ENCODE peak calls at places on chromosomes 1 and 21, in nine cellular contexts. G is GM12891, E is suprapubic skin, N is GM12892, I is breast epithelium, Z is spleen, V is prostate gland, R is HepG2, D is H1. Q is an unnamed sample.

GRCh38 chr1:47983677-47984076 is 13.5 kb downstream of the TRABD2B start:
- DNase-seq in G (no peak), E (no peak), N (no peak), I (no peak), Z (no peak), V (no peak), R (no peak), D (no peak), Q (no peak)

GRCh38 chr1:23450894-23451293 is 26.3 kb upstream of the TCEA3 start:
- DNase-seq in G (no peak), E (no peak), N (no peak), I (no peak), Z (no peak), V (no peak), R (no peak), D (no peak), Q (no peak)

GRCh38 chr1:154176341-154176740 is 15.6 kb downstream of the TPM3 start:
- DNase-seq in G (no peak), E (no peak), N (no peak), I (no peak), Z (no peak), V (no peak), R (no peak), D (no peak), Q (no peak)

GRCh38 chr1:171740356-171740863 is 1.5 kb downstream of the VAMP4 start:
- DNase-seq in G (no peak), E (no peak), N (no peak), I (no peak), Z (no peak), V (no peak), R (no peak), D (no peak), Q (no peak)

GRCh38 chr1:14949836-14950674 is 203.5 kb upstream of the TMEM51 start:
- DNase-seq in G (no peak), E (no peak), N (no peak), I (no peak), Z (no peak), V (no peak), R (peak; percentile 71), D (no peak), Q (no peak)

GRCh38 chr1:115771847-115772457 is 3.4 kb upstream of the CASQ2 start:
- DNase-seq in G (peak; percentile 44), E (no peak), N (peak; percentile 13), I (peak; percentile 73), Z (no peak), V (peak; percentile 81), R (peak; percentile 78), D (peak; percentile 53), Q (peak; percentile 54)

GRCh38 chr1:8311068-8311718 is 6.7 kb upstream of the SLC45A1 start:
- DNase-seq in G (no peak), E (no peak), N (no peak), I (no peak), Z (no peak), V (no peak), R (no peak), D (no peak), Q (no peak)

GRCh38 chr1:64686828-64687724 is 57.8 kb upstream of the RAVER2 start:
- DNase-seq in G (peak; percentile 21), E (no peak), N (peak; percentile 8), I (no peak), Z (no peak), V (peak; percentile 16), R (peak; percentile 37), D (no peak), Q (peak; percentile 30)

GRCh38 chr21:40622531-40622930 is 224.4 kb downstream of the DSCAM start:
- DNase-seq in G (no peak), E (no peak), N (no peak), I (no peak), Z (no peak), V (no peak), R (no peak), D (no peak), Q (no peak)

GRCh38 chr1:93124556-93125368 is 45.7 kb downstream of the MTF2 start:
- DNase-seq in G (no peak), E (no peak), N (no peak), I (no peak), Z (no peak), V (no peak), R (no peak), D (no peak), Q (no peak)

GRCh38 chr21:27519357-27519756 is 552.5 kb upstream of the ADAMTS5 start:
- DNase-seq in G (no peak), E (no peak), N (no peak), I (no peak), Z (no peak), V (no peak), R (no peak), D (no peak), Q (no peak)

GRCh38 chr1:38923607-38924006 is 18.0 kb downstream of the RHBDL2 start:
- DNase-seq in G (no peak), E (no peak), N (no peak), I (no peak), Z (no peak), V (no peak), R (no peak), D (no peak), Q (no peak)

GRCh38 chr1:210347112-210347511 is 18.4 kb downstream of the HHAT start:
- DNase-seq in G (no peak), E (no peak), N (no peak), I (no peak), Z (no peak), V (no peak), R (no peak), D (no peak), Q (no peak)

GRCh38 chr1:198494139-198494538 is 46.3 kb downstream of the ATP6V1G3 start:
- DNase-seq in G (no peak), E (no peak), N (no peak), I (no peak), Z (peak; percentile 54), V (no peak), R (no peak), D (no peak), Q (no peak)

GRCh38 chr1:205975387-205975998 is 27.7 kb downstream of the RAB7B start:
- DNase-seq in G (no peak), E (no peak), N (no peak), I (no peak), Z (no peak), V (no peak), R (no peak), D (no peak), Q (no peak)

GRCh38 chr21:27572681-27573080 is 605.8 kb upstream of the ADAMTS5 start:
- DNase-seq in G (no peak), E (no peak), N (no peak), I (no peak), Z (no peak), V (no peak), R (no peak), D (no peak), Q (no peak)

GRCh38 chr21:45322231-45322959 is 34.7 kb upstream of the POFUT2 start:
- DNase-seq in G (no peak), E (no peak), N (no peak), I (no peak), Z (peak; percentile 73), V (no peak), R (no peak), D (no peak), Q (no peak)

GRCh38 chr1:158153179-158153578 is 27.5 kb upstream of the CD1D start:
- DNase-seq in G (no peak), E (no peak), N (no peak), I (no peak), Z (no peak), V (no peak), R (no peak), D (no peak), Q (no peak)

GRCh38 chr1:24864409-24864808 is 65.7 kb downstream of the RUNX3 start:
- DNase-seq in G (no peak), E (no peak), N (no peak), I (no peak), Z (no peak), V (peak; percentile 34), R (peak; percentile 75), D (no peak), Q (no peak)

GRCh38 chr1:7617826-7618225 is 153.3 kb upstream of the VAMP3 start:
- DNase-seq in G (no peak), E (no peak), N (no peak), I (no peak), Z (peak; percentile 18), V (no peak), R (no peak), D (no peak), Q (no peak)

GRCh38 chr21:20570824-20571232 is 427.4 kb upstream of the NCAM2 start:
- DNase-seq in G (no peak), E (no peak), N (no peak), I (no peak), Z (no peak), V (no peak), R (no peak), D (peak; percentile 73), Q (no peak)

GRCh38 chr1:4025752-4026151 is 125.7 kb upstream of the C1orf174 start:
- DNase-seq in G (no peak), E (no peak), N (no peak), I (no peak), Z (no peak), V (no peak), R (no peak), D (no peak), Q (no peak)

GRCh38 chr1:44854985-44855384 is 11.9 kb upstream of the PTCH2 start:
- DNase-seq in G (no peak), E (no peak), N (no peak), I (no peak), Z (no peak), V (no peak), R (no peak), D (no peak), Q (no peak)

GRCh38 chr1:202010042-202011015 is at the start of gene ELF3:
- DNase-seq in G (no peak), E (no peak), N (peak; percentile 58), I (peak; percentile 95), Z (peak; percentile 61), V (peak; percentile 97), R (peak; percentile 99), D (peak; percentile 90), Q (no peak)
- TF ChIP-seq POLR2AphosphoS5 in G (no peak), E (no peak), N (no peak), I (peak; percentile 97), Z (no peak), V (peak; percentile 96), R (peak; percentile 98), D (peak; percentile 98), Q (peak; percentile 77)

GRCh38 chr1:98205291-98206017 is 284.6 kb upstream of the DPYD start:
- DNase-seq in G (no peak), E (no peak), N (no peak), I (no peak), Z (no peak), V (no peak), R (no peak), D (peak; percentile 27), Q (no peak)
- TF ChIP-seq POLR2AphosphoS5 in G (no peak), E (no peak), N (no peak), I (no peak), Z (no peak), V (no peak), R (no peak), D (no peak), Q (no peak)

GRCh38 chr1:19468397-19468956 is 16.9 kb downstream of the CAPZB start:
- DNase-seq in G (no peak), E (no peak), N (no peak), I (no peak), Z (peak; percentile 93), V (no peak), R (peak; percentile 60), D (no peak), Q (no peak)
- TF ChIP-seq POLR2AphosphoS5 in G (no peak), E (no peak), N (no peak), I (no peak), Z (peak; percentile 42), V (no peak), R (no peak), D (no peak), Q (no peak)

GRCh38 chr1:224542783-224543440 is 73.2 kb upstream of the CNIH3 start:
- DNase-seq in G (no peak), E (no peak), N (no peak), I (no peak), Z (no peak), V (no peak), R (peak; percentile 68), D (no peak), Q (no peak)
- TF ChIP-seq POLR2AphosphoS5 in G (no peak), E (no peak), N (no peak), I (no peak), Z (no peak), V (no peak), R (no peak), D (no peak), Q (no peak)